ENCODE peak calls at places on chromosome 10, in five cellular contexts. I, C, L, A and Q are unnamed samples.

GRCh38 chr10:8060704-8061121 is 6.2 kb downstream of the GATA3 start:
- DNase-seq in I (no peak), C (no peak), L (no peak), A (no peak), Q (no peak)

GRCh38 chr10:121559321-121559720 is 38.9 kb downstream of the FGFR2 start:
- DNase-seq in I (no peak), C (no peak), L (no peak), A (no peak), Q (no peak)

GRCh38 chr10:69757553-69758309 is 44.0 kb upstream of the COL13A1 start:
- DNase-seq in I (no peak), C (peak; percentile 35), L (no peak), A (no peak), Q (peak; percentile 22)

GRCh38 chr10:96685297-96685696 is 35.0 kb downstream of the PIK3AP1 start:
- DNase-seq in I (no peak), C (no peak), L (no peak), A (no peak), Q (no peak)

GRCh38 chr10:2380218-2380617 is 642.9 kb upstream of the ADARB2 start:
- DNase-seq in I (no peak), C (no peak), L (no peak), A (no peak), Q (no peak)

GRCh38 chr10:88901610-88902327 is 21.7 kb downstream of the STAMBPL1 start:
- DNase-seq in I (no peak), C (no peak), L (no peak), A (no peak), Q (no peak)

GRCh38 chr10:68127995-68128394 is 18.7 kb downstream of the MYPN start:
- DNase-seq in I (no peak), C (no peak), L (no peak), A (no peak), Q (no peak)

GRCh38 chr10:82378146-82378545 is 503.2 kb downstream of the NRG3 start:
- DNase-seq in I (no peak), C (peak; percentile 7), L (no peak), A (no peak), Q (no peak)

GRCh38 chr10:72090326-72090725 is 2.0 kb upstream of the SPOCK2 start:
- DNase-seq in I (no peak), C (no peak), L (no peak), A (no peak), Q (no peak)

GRCh38 chr10:125103466-125104377 is 56.6 kb downstream of the CTBP2 start:
- DNase-seq in I (no peak), C (no peak), L (no peak), A (no peak), Q (no peak)

GRCh38 chr10:5544216-5544805 is 19.6 kb downstream of the CALML3 start:
- DNase-seq in I (no peak), C (peak; percentile 54), L (no peak), A (no peak), Q (no peak)

GRCh38 chr10:110398419-110399162 is 93.9 kb upstream of the SMNDC1 start:
- DNase-seq in I (no peak), C (peak; percentile 89), L (peak; percentile 96), A (no peak), Q (peak; percentile 98)

GRCh38 chr10:84510121-84510520 is 181.7 kb downstream of the CCSER2 start:
- DNase-seq in I (no peak), C (no peak), L (no peak), A (no peak), Q (no peak)

GRCh38 chr10:100448977-100449376 is 13.8 kb upstream of the WNT8B start:
- DNase-seq in I (no peak), C (no peak), L (no peak), A (no peak), Q (no peak)

GRCh38 chr10:124151466-124152095 is 58.2 kb upstream of the CHST15 start:
- DNase-seq in I (no peak), C (no peak), L (no peak), A (no peak), Q (no peak)

GRCh38 chr10:9636206-9636605 is 1381.5 kb upstream of the CELF2 start:
- DNase-seq in I (no peak), C (no peak), L (no peak), A (no peak), Q (no peak)

GRCh38 chr10:77820349-77820748 is 106.2 kb downstream of the DLG5 start:
- DNase-seq in I (no peak), C (no peak), L (no peak), A (no peak), Q (peak; percentile 53)

GRCh38 chr10:74137992-74138391 is 12.6 kb downstream of the AP3M1 start:
- DNase-seq in I (no peak), C (no peak), L (no peak), A (no peak), Q (no peak)

GRCh38 chr10:93518531-93518930 is 22.1 kb downstream of the CEP55 start:
- DNase-seq in I (no peak), C (no peak), L (no peak), A (no peak), Q (no peak)

GRCh38 chr10:60920479-60920878 is 23.5 kb downstream of the RHOBTB1 start:
- DNase-seq in I (no peak), C (no peak), L (no peak), A (no peak), Q (no peak)

GRCh38 chr10:20841419-20841818 is 55.7 kb downstream of the NEBL start:
- DNase-seq in I (no peak), C (no peak), L (no peak), A (no peak), Q (no peak)

GRCh38 chr10:101814466-101815041 is 3.7 kb downstream of the OGA start:
- DNase-seq in I (no peak), C (no peak), L (no peak), A (no peak), Q (no peak)

GRCh38 chr10:104332243-104333036 is 5.8 kb downstream of the ITPRIP start:
- DNase-seq in I (no peak), C (no peak), L (no peak), A (no peak), Q (no peak)

GRCh38 chr10:132834311-132834761 is 48.4 kb upstream of the NKX6-2 start:
- DNase-seq in I (no peak), C (no peak), L (no peak), A (no peak), Q (no peak)

GRCh38 chr10:124319926-124320391 is 98.8 kb downstream of the OAT start:
- DNase-seq in I (no peak), C (no peak), L (no peak), A (no peak), Q (no peak)

GRCh38 chr10:5552376-5553321 is 27.9 kb downstream of the CALML3 start:
- DNase-seq in I (no peak), C (no peak), L (no peak), A (no peak), Q (no peak)

GRCh38 chr10:128268015-128268722 is 141.9 kb upstream of the MKI67 start:
- DNase-seq in I (no peak), C (peak; percentile 22), L (peak; percentile 6), A (peak; percentile 4), Q (peak; percentile 63)

GRCh38 chr10:102545265-102545664 is 41.5 kb downstream of the SUFU start:
- DNase-seq in I (no peak), C (no peak), L (no peak), A (no peak), Q (no peak)

GRCh38 chr10:101144053-101144452 is 13.0 kb downstream of the TLX1 start:
- DNase-seq in I (no peak), C (no peak), L (no peak), A (no peak), Q (no peak)

GRCh38 chr10:124705021-124705740 is 39.0 kb downstream of the FAM53B start:
- DNase-seq in I (no peak), C (no peak), L (no peak), A (no peak), Q (no peak)

GRCh38 chr10:105258674-105259065 is 617.6 kb downstream of the SORCS3 start:
- DNase-seq in I (no peak), C (no peak), L (no peak), A (no peak), Q (no peak)